ENCODE peak calls at places on chromosomes 4 and X, in six cellular contexts. J is HCT116; O is OCI-M1; S is CD8-positive, alpha-beta T cell; B is mucosa of gallbladder; A is HS-5. N is an unnamed sample.

GRCh38 chr4:5852806-5853205 is 40.1 kb downstream of the CRMP1 start:
- DNase-seq in J (no peak), O (no peak), S (no peak), B (no peak), A (no peak), N (no peak)

GRCh38 chr4:109009909-109010308 is 247.1 kb upstream of the ETNPPL start:
- DNase-seq in J (no peak), O (peak), S (no peak), B (no peak), A (no peak), N (no peak)

GRCh38 chr4:152579107-152579764 is 43.3 kb upstream of the FBXW7 start:
- DNase-seq in J (no peak), O (no peak), S (no peak), B (no peak), A (no peak), N (no peak)

GRCh38 chrX:1449581-1450149 is 3.0 kb downstream of the ASMTL start:
- DNase-seq in J (no peak), O (no peak), S (peak), B (no peak), A (no peak), N (peak)

GRCh38 chr4:189792819-189793618 is 147.7 kb upstream of the FRG1 start:
- DNase-seq in J (peak), O (peak), S (peak), B (peak), A (no peak), N (peak)

GRCh38 chr4:117085185-117085701 is at the start of gene TRAM1L1:
- DNase-seq in J (no peak), O (no peak), S (no peak), B (peak), A (peak), N (peak)

GRCh38 chr4:125115476-125115875 is 199.3 kb upstream of the FAT4 start:
- DNase-seq in J (no peak), O (no peak), S (no peak), B (no peak), A (no peak), N (no peak)

GRCh38 chrX:18877472-18877871 is 106.4 kb downstream of the PHKA2 start:
- DNase-seq in J (no peak), O (no peak), S (no peak), B (no peak), A (no peak), N (no peak)

GRCh38 chrX:118496763-118497079 is 1.1 kb downstream of the DOCK11 start:
- DNase-seq in J (no peak), O (peak), S (no peak), B (no peak), A (no peak), N (no peak)

GRCh38 chr4:126541820-126542219 is 1090.9 kb upstream of the INTU start:
- DNase-seq in J (no peak), O (no peak), S (no peak), B (no peak), A (no peak), N (no peak)

GRCh38 chr4:149140841-149141240 is 674.8 kb downstream of the IQCM start:
- DNase-seq in J (no peak), O (no peak), S (no peak), B (no peak), A (no peak), N (no peak)

GRCh38 chrX:100819534-100819836 is 706 bp upstream of the CSTF2 start:
- DNase-seq in J (no peak), O (no peak), S (no peak), B (no peak), A (no peak), N (no peak)

GRCh38 chrX:43693602-43694406 is 37.7 kb downstream of the MAOA start:
- DNase-seq in J (no peak), O (peak), S (no peak), B (no peak), A (no peak), N (no peak)

GRCh38 chr4:185566972-185567749 is 31.9 kb upstream of the PDLIM3 start:
- DNase-seq in J (no peak), O (no peak), S (no peak), B (peak), A (no peak), N (no peak)

GRCh38 chr4:80926891-80927290 is 103.6 kb upstream of the BMP3 start:
- DNase-seq in J (no peak), O (no peak), S (no peak), B (no peak), A (peak), N (no peak)

GRCh38 chrX:55127692-55128091 is 38.9 kb downstream of the PAGE2 start:
- DNase-seq in J (no peak), O (peak), S (no peak), B (no peak), A (no peak), N (no peak)

GRCh38 chrX:2928127-2928582 is 984 bp downstream of the ARSD start:
- DNase-seq in J (no peak), O (no peak), S (no peak), B (peak), A (no peak), N (peak)

GRCh38 chr4:155522201-155522600 is 144.4 kb upstream of the GUCY1A1 start:
- DNase-seq in J (no peak), O (no peak), S (no peak), B (no peak), A (no peak), N (no peak)

GRCh38 chr4:130110760-130111159 is 1014.8 kb downstream of the C4orf33 start:
- DNase-seq in J (no peak), O (no peak), S (no peak), B (no peak), A (no peak), N (no peak)

GRCh38 chr4:156865391-156865790 is 106.2 kb downstream of the PDGFC start:
- DNase-seq in J (no peak), O (no peak), S (no peak), B (no peak), A (peak), N (no peak)

GRCh38 chr4:135732448-135732847 is 1530.9 kb upstream of the PABPC4L start:
- DNase-seq in J (no peak), O (no peak), S (no peak), B (no peak), A (no peak), N (no peak)

GRCh38 chrX:4150259-4150658 is 436.8 kb upstream of the PRKX start:
- DNase-seq in J (no peak), O (no peak), S (no peak), B (no peak), A (no peak), N (no peak)

GRCh38 chrX:48779399-48779798 is 7.0 kb upstream of the GATA1 start:
- DNase-seq in J (no peak), O (no peak), S (no peak), B (no peak), A (no peak), N (no peak)

GRCh38 chr4:164926301-164926700 is 49.3 kb downstream of the APELA start:
- DNase-seq in J (no peak), O (no peak), S (no peak), B (no peak), A (peak), N (no peak)

GRCh38 chr4:186297013-186297645 is 31.1 kb downstream of the F11 start:
- DNase-seq in J (peak), O (peak), S (no peak), B (no peak), A (peak), N (no peak)

GRCh38 chrX:46884799-46885198 is 27.4 kb upstream of the JADE3 start:
- DNase-seq in J (no peak), O (no peak), S (no peak), B (no peak), A (no peak), N (no peak)

GRCh38 chrX:131187234-131187633 is 101.9 kb downstream of the IGSF1 start:
- DNase-seq in J (no peak), O (no peak), S (no peak), B (no peak), A (no peak), N (no peak)

GRCh38 chrX:87392369-87392768 is 125.2 kb upstream of the KLHL4 start:
- DNase-seq in J (no peak), O (peak), S (no peak), B (no peak), A (no peak), N (no peak)

GRCh38 chr4:151356510-151356909 is 31.1 kb upstream of the SH3D19 start:
- DNase-seq in J (peak), O (no peak), S (no peak), B (no peak), A (peak), N (no peak)

GRCh38 chr4:142222127-142222526 is 585.7 kb downstream of the IL15 start:
- DNase-seq in J (no peak), O (no peak), S (no peak), B (no peak), A (no peak), N (no peak)

GRCh38 chr4:103443324-103443723 is 245.2 kb upstream of the CENPE start:
- DNase-seq in J (peak), O (no peak), S (no peak), B (no peak), A (no peak), N (no peak)

GRCh38 chr4:128291096-128291495 is 3.5 kb upstream of the PGRMC2 start:
- DNase-seq in J (no peak), O (no peak), S (no peak), B (no peak), A (no peak), N (no peak)

GRCh38 chr4:66539745-66540144 is 869.5 kb upstream of the EPHA5 start:
- DNase-seq in J (no peak), O (peak), S (no peak), B (no peak), A (no peak), N (no peak)